ENCODE peak calls at places on chromosomes 2 and 18, in six cellular contexts. L is stimulated activated effector memory CD8-positive, alpha-beta T cell treated with anti-CD3 and anti-CD28 coated beads, Interleukin-12 subunit alpha, Interleukin-12 subunit beta, amount 100 ng/mL, for 72 hours; W is fibroblast of the aortic adventitia; H is lower lobe of right lung; J is aorta; M is stimulated activated naive B cell treated with anti-CD40 and anti-IgM and Interleukin-4, amounts not matched to agents 10 μg/mL and 1 μg/mL and 100 μg/mL, for 72 hours. D is an unnamed sample.

GRCh38 chr2:27972311-27972710 is 81.8 kb downstream of the BABAM2 start:
- DNase-seq in J (no peak), L (no peak), M (no peak), W (no peak), H (no peak), D (no peak)

GRCh38 chr2:159227467-159227866 is 59.0 kb downstream of the WDSUB1 start:
- DNase-seq in W (no peak), H (no peak), M (no peak), L (no peak), J (no peak), D (no peak)

GRCh38 chr2:41941831-41942230 is 106.0 kb upstream of the PKDCC start:
- DNase-seq in L (no peak), H (no peak), W (no peak), M (no peak), J (no peak), D (no peak)

GRCh38 chr2:20617081-20617575 is 33.8 kb downstream of the HS1BP3 start:
- DNase-seq in M (no peak), L (no peak), J (peak; percentile 89), H (peak; percentile 82), W (no peak), D (peak; percentile 91)

GRCh38 chr18:48959921-48960920 is 9.5 kb upstream of the SMAD7 start:
- DNase-seq in M (no peak), H (no peak), L (no peak), J (no peak), W (peak; percentile 66), D (no peak)

GRCh38 chr2:157465554-157465953 is 21.7 kb upstream of the CYTIP start:
- DNase-seq in H (no peak), W (no peak), L (no peak), M (no peak), J (no peak), D (no peak)

GRCh38 chr2:28129955-28130695 is 239.6 kb downstream of the BABAM2 start:
- DNase-seq in M (no peak), L (no peak), W (peak; percentile 39), H (no peak), J (no peak), D (no peak)

GRCh38 chr2:78418041-78418440 is 607.5 kb upstream of the REG3G start:
- DNase-seq in W (no peak), L (no peak), H (no peak), M (no peak), J (no peak), D (no peak)

GRCh38 chr2:161995553-161996016 is 78.4 kb downstream of the DPP4 start:
- DNase-seq in L (no peak), W (no peak), J (no peak), H (no peak), M (no peak), D (no peak)

GRCh38 chr2:28662468-28663095 is 89.0 kb upstream of the PPP1CB start:
- DNase-seq in W (peak; percentile 50), H (no peak), M (no peak), J (peak; percentile 87), L (no peak), D (no peak)

GRCh38 chr2:26187537-26188104 is 14.7 kb downstream of the GAREM2 start:
- DNase-seq in W (no peak), H (no peak), M (no peak), L (no peak), J (no peak), D (no peak)

GRCh38 chr2:190656301-190656700 is 7.4 kb downstream of the NAB1 start:
- DNase-seq in W (no peak), J (no peak), L (no peak), H (no peak), M (no peak), D (no peak)

GRCh38 chr2:46651363-46652099 is 172.2 kb downstream of the TMEM247 start:
- DNase-seq in M (no peak), H (no peak), J (no peak), W (peak; percentile 59), L (peak; percentile 33), D (peak; percentile 52)

GRCh38 chr2:124426630-124427029 is 401.5 kb downstream of the CNTNAP5 start:
- DNase-seq in J (no peak), M (no peak), W (no peak), H (no peak), L (no peak), D (no peak)

GRCh38 chr2:174662459-174662858 is 64.9 kb upstream of the WIPF1 start:
- DNase-seq in J (no peak), W (peak; percentile 90), M (no peak), H (no peak), L (no peak), D (no peak)

GRCh38 chr2:69291004-69291650 is 95.9 kb downstream of the GFPT1 start:
- DNase-seq in W (peak; percentile 82), J (no peak), H (no peak), M (no peak), L (no peak), D (no peak)

GRCh38 chr2:37443082-37443481 is 98.7 kb downstream of the QPCT start:
- DNase-seq in J (no peak), L (no peak), W (no peak), H (no peak), M (no peak), D (no peak)

GRCh38 chr2:60306231-60306861 is 247.1 kb downstream of the BCL11A start:
- DNase-seq in W (no peak), H (no peak), L (no peak), M (no peak), J (no peak), D (no peak)

GRCh38 chr18:11689031-11689971 is at the start of gene GNAL:
- DNase-seq in M (peak; percentile 59), W (peak; percentile 85), L (peak; percentile 74), J (peak; percentile 92), H (peak; percentile 83), D (peak; percentile 86)

GRCh38 chr2:222039821-222040220 is 259.0 kb downstream of the PAX3 start:
- DNase-seq in W (no peak), L (no peak), H (no peak), J (no peak), M (no peak), D (no peak)

GRCh38 chr2:149832256-149832655 is 244.7 kb upstream of the MMADHC start:
- DNase-seq in W (peak; percentile 3), M (no peak), L (no peak), H (no peak), J (no peak), D (no peak)

GRCh38 chr2:30310955-30311354 is 79.6 kb downstream of the LBH start:
- DNase-seq in L (no peak), M (no peak), J (no peak), H (no peak), W (no peak), D (no peak)

D was measured in Right ventricle myocardium superior.